ENCODE peak calls at places on chromosome 17, in four cellular contexts. G, C, Y and W are unnamed samples.

GRCh38 chr17:68794636-68795503 is 160.3 kb downstream of the ABCA8 start:
- DNase-seq in G (peak), Y (peak), C (peak), W (peak)

GRCh38 chr17:49817993-49818392 is 29.5 kb downstream of the KAT7 start:
- DNase-seq in G (no peak), Y (no peak), C (no peak), W (no peak)

GRCh38 chr17:28524476-28525415 is 18.6 kb downstream of the FOXN1 start:
- DNase-seq in C (no peak), Y (no peak), G (peak), W (no peak)

GRCh38 chr17:42843358-42843934 is 934 bp upstream of the AOC2 start:
- DNase-seq in Y (peak), C (peak), G (peak), W (peak)

GRCh38 chr17:8122391-8122922 is 1.4 kb downstream of the HES7 start:
- DNase-seq in C (no peak), G (peak), Y (peak), W (peak)

GRCh38 chr17:81252336-81253329 is 13.5 kb downstream of the NDUFAF8 start:
- DNase-seq in C (no peak), Y (no peak), G (no peak), W (no peak)

GRCh38 chr17:79873583-79873982 is 34.3 kb upstream of the CBX4 start:
- DNase-seq in C (no peak), G (no peak), Y (no peak), W (no peak)

GRCh38 chr17:1119924-1120323 is 59.9 kb downstream of the ABR start:
- DNase-seq in C (no peak), G (no peak), Y (no peak), W (no peak)

GRCh38 chr17:30234296-30234695 is 1.2 kb downstream of the SLC6A4 start:
- DNase-seq in G (no peak), C (no peak), Y (no peak), W (no peak)

GRCh38 chr17:79078476-79079190 is 4.0 kb downstream of the ENGASE start:
- DNase-seq in G (no peak), C (no peak), Y (no peak), W (no peak)

GRCh38 chr17:4549781-4550533 is 5.2 kb downstream of the MYBBP1A start:
- DNase-seq in Y (no peak), C (no peak), G (no peak), W (no peak)

GRCh38 chr17:47983492-47984223 is 12.7 kb downstream of the CDK5RAP3 start:
- DNase-seq in G (no peak), Y (no peak), C (no peak), W (no peak)

GRCh38 chr17:9696279-9697044 is 51.1 kb downstream of the USP43 start:
- DNase-seq in G (no peak), Y (no peak), C (no peak), W (no peak)